ENCODE peak calls at places on chromosomes 1 and 21, in ten cellular contexts. E is activated CD8-positive, alpha-beta T cell treated with anti-CD3 and anti-CD28 coated beads for 36 hours; W is LoVo; A is iPS DF 6.9; L is KG1; X is T-cell; Q is hypothalamus; O is stimulated activated CD4-positive, alpha-beta T cell treated with anti-CD3 and anti-CD28 coated beads, TNF-alpha, amount 100 ng/mL, for 24 hours; Y is aorta; S is RPMI7951. V is an unnamed sample.

GRCh38 chr1:186286615-186287317 is 88.3 kb downstream of the TPR start:
- DNase-seq in E (no peak), W (no peak), A (no peak), L (no peak), X (no peak), Q (no peak), O (no peak), Y (no peak), S (peak; percentile 14), V (no peak)

GRCh38 chr1:74847720-74848119 is 114.8 kb downstream of the TYW3 start:
- DNase-seq in E (no peak), W (no peak), A (no peak), L (no peak), X (no peak), Q (no peak), O (no peak), Y (no peak), S (no peak), V (no peak)

GRCh38 chr1:223706077-223706988 is 6.0 kb upstream of the CAPN2 start:
- DNase-seq in E (no peak), W (peak; percentile 33), A (no peak), L (no peak), X (no peak), Q (no peak), O (no peak), Y (no peak), S (peak; percentile 82), V (no peak)

GRCh38 chr1:29601021-29601420 is 364.7 kb downstream of the PTPRU start:
- DNase-seq in E (no peak), W (no peak), A (no peak), L (no peak), X (no peak), Q (no peak), O (no peak), Y (no peak), S (no peak), V (no peak)

GRCh38 chr1:56934400-56935080 is 31.3 kb downstream of the C8B start:
- DNase-seq in E (no peak), W (no peak), A (no peak), L (no peak), X (no peak), Q (no peak), O (no peak), Y (no peak), S (no peak), V (no peak)

GRCh38 chr1:234322097-234322496 is 51.2 kb upstream of the COA6 start:
- DNase-seq in E (no peak), W (no peak), A (no peak), L (no peak), X (no peak), Q (no peak), O (no peak), Y (no peak), S (no peak), V (no peak)

GRCh38 chr1:231626951-231627614 is 493 bp downstream of the DISC1 start:
- DNase-seq in E (peak; percentile 67), W (peak; percentile 41), A (peak; percentile 50), L (no peak), X (peak; percentile 39), Q (peak; percentile 45), O (no peak), Y (peak; percentile 84), S (peak; percentile 72), V (peak; percentile 49)

GRCh38 chr21:34526236-34526617 is 14.2 kb upstream of the KCNE1 start:
- DNase-seq in E (no peak), W (no peak), A (no peak), L (no peak), X (no peak), Q (no peak), O (no peak), Y (no peak), S (no peak), V (no peak)

GRCh38 chr1:101240041-101240430 is 3.2 kb downstream of the S1PR1 start:
- DNase-seq in E (no peak), W (no peak), A (no peak), L (no peak), X (no peak), Q (peak; percentile 29), O (no peak), Y (no peak), S (no peak), V (peak; percentile 11)

GRCh38 chr21:27171704-27172103 is 204.8 kb upstream of the ADAMTS5 start:
- DNase-seq in E (no peak), W (no peak), A (no peak), L (no peak), X (no peak), Q (no peak), O (no peak), Y (no peak), S (no peak), V (no peak)

GRCh38 chr1:13735168-13735930 is 35.4 kb downstream of the PRDM2 start:
- DNase-seq in E (no peak), W (no peak), A (no peak), L (no peak), X (no peak), Q (no peak), O (no peak), Y (no peak), S (no peak), V (no peak)

GRCh38 chr1:180912801-180913616 is at the start of gene KIAA1614:
- DNase-seq in E (no peak), W (no peak), A (no peak), L (no peak), X (no peak), Q (peak; percentile 56), O (no peak), Y (peak; percentile 85), S (peak; percentile 59), V (peak; percentile 44)

GRCh38 chr1:153778051-153778823 is 3.0 kb downstream of the SLC27A3 start:
- DNase-seq in E (no peak), W (no peak), A (no peak), L (no peak), X (no peak), Q (no peak), O (no peak), Y (peak; percentile 77), S (no peak), V (no peak)

GRCh38 chr1:195745170-195746009 is 862.9 kb downstream of the KCNT2 start:
- DNase-seq in E (no peak), W (no peak), A (no peak), L (no peak), X (no peak), Q (no peak), O (no peak), Y (no peak), S (no peak), V (no peak)

GRCh38 chr1:107389410-107390075 is 248.7 kb downstream of the NTNG1 start:
- DNase-seq in E (no peak), W (no peak), A (no peak), L (no peak), X (no peak), Q (no peak), O (no peak), Y (no peak), S (no peak), V (no peak)

GRCh38 chr1:203638914-203639313 is 12.3 kb downstream of the ATP2B4 start:
- DNase-seq in E (no peak), W (no peak), A (no peak), L (no peak), X (no peak), Q (no peak), O (no peak), Y (no peak), S (no peak), V (no peak)

GRCh38 chr1:106366627-106367319 is 689.7 kb upstream of the PRMT6 start:
- DNase-seq in E (no peak), W (no peak), A (no peak), L (no peak), X (no peak), Q (no peak), O (no peak), Y (no peak), S (no peak), V (no peak)

GRCh38 chr1:41872074-41872473 is 46.6 kb downstream of the HIVEP3 start:
- DNase-seq in E (no peak), W (no peak), A (no peak), L (no peak), X (no peak), Q (no peak), O (no peak), Y (no peak), S (no peak), V (no peak)

GRCh38 chr1:27348861-27349783 is 7.3 kb downstream of the SYTL1 start:
- DNase-seq in E (peak; percentile 42), W (peak; percentile 47), A (no peak), L (no peak), X (peak; percentile 44), Q (no peak), O (no peak), Y (no peak), S (peak; percentile 33), V (no peak)

GRCh38 chr1:30512922-30513265 is 210.5 kb downstream of the MATN1 start:
- DNase-seq in E (no peak), W (no peak), A (no peak), L (no peak), X (no peak), Q (no peak), O (no peak), Y (peak; percentile 51), S (no peak), V (no peak)

GRCh38 chr1:90879281-90879680 is 142.6 kb downstream of the ZNF644 start:
- DNase-seq in E (no peak), W (no peak), A (no peak), L (no peak), X (no peak), Q (no peak), O (no peak), Y (no peak), S (peak; percentile 7), V (no peak)

GRCh38 chr1:236280438-236281285 is 1.1 kb downstream of the ERO1B start:
- DNase-seq in E (peak; percentile 40), W (no peak), A (no peak), L (no peak), X (peak; percentile 33), Q (peak; percentile 45), O (no peak), Y (no peak), S (no peak), V (no peak)

GRCh38 chr1:56468472-56468871 is 110.9 kb downstream of the PLPP3 start:
- DNase-seq in E (no peak), W (no peak), A (no peak), L (no peak), X (no peak), Q (no peak), O (no peak), Y (no peak), S (peak; percentile 25), V (no peak)

GRCh38 chr1:228393268-228393699 is 13.4 kb downstream of the TRIM11 start:
- DNase-seq in E (no peak), W (peak; percentile 8), A (no peak), L (no peak), X (no peak), Q (no peak), O (no peak), Y (peak; percentile 81), S (peak; percentile 38), V (no peak)

GRCh38 chr1:228037401-228038386 is 30.9 kb downstream of the WNT3A start:
- DNase-seq in E (peak; percentile 85), W (no peak), A (no peak), L (no peak), X (no peak), Q (no peak), O (no peak), Y (peak; percentile 68), S (peak; percentile 26), V (no peak)

GRCh38 chr1:89682630-89683029 is 49.7 kb downstream of the LRRC8C start:
- DNase-seq in E (no peak), W (no peak), A (no peak), L (no peak), X (no peak), Q (no peak), O (no peak), Y (no peak), S (no peak), V (no peak)

GRCh38 chr1:239308701-239309333 is 77.6 kb upstream of the CHRM3 start:
- DNase-seq in E (peak; percentile 58), W (peak; percentile 28), A (peak; percentile 58), L (no peak), X (peak; percentile 0), Q (no peak), O (no peak), Y (no peak), S (no peak), V (no peak)

GRCh38 chr1:214022229-214022791 is 34.5 kb downstream of the PROX1 start:
- DNase-seq in E (no peak), W (no peak), A (no peak), L (no peak), X (no peak), Q (no peak), O (no peak), Y (no peak), S (no peak), V (no peak)

V was measured in caudate nucleus.